ENCODE peak calls at places on chromosomes 3 and 15, in five cellular contexts. G is naive thymus-derived CD4-positive, alpha-beta T cell; E is kidney epithelial cell; C is psoas muscle; A is ovary. L is an unnamed sample. For H3K27me3, the result is how much of the 10 kb centered on the place peaks cover.

GRCh38 chr15:91473894-91474293 is 373.8 kb downstream of the SV2B start:
- DNase-seq in E (no peak), C (no peak), G (no peak), A (no peak), L (no peak)

GRCh38 chr15:51203797-51204196 is 109.1 kb upstream of the TNFAIP8L3 start:
- DNase-seq in E (no peak), C (no peak), A (no peak), G (no peak), L (no peak)

GRCh38 chr15:27025411-27026051 is 54.5 kb downstream of the GABRG3 start:
- DNase-seq in C (no peak), E (no peak), A (no peak), G (no peak), L (no peak)

GRCh38 chr15:23869391-23869790 is 182.3 kb upstream of the NDN start:
- DNase-seq in A (peak), C (peak), E (no peak), G (no peak), L (peak)

GRCh38 chr3:130963878-130964277 is 62.7 kb downstream of the ASTE1 start:
- DNase-seq in C (no peak), A (no peak), G (no peak), E (peak), L (no peak)

GRCh38 chr3:67940200-67940952 is 286.0 kb upstream of the SUCLG2 start:
- DNase-seq in E (no peak), A (no peak), G (no peak), C (no peak), L (no peak)

GRCh38 chr3:52268036-52268435 is 10.4 kb downstream of the WDR82 start:
- DNase-seq in A (no peak), G (no peak), C (no peak), E (no peak), L (no peak)

GRCh38 chr3:39183231-39184080 is 8.9 kb downstream of the XIRP1 start:
- DNase-seq in G (no peak), A (no peak), E (no peak), C (no peak), L (no peak)

GRCh38 chr3:54621181-54621580 is 306.7 kb downstream of the LRTM1 start:
- DNase-seq in C (no peak), G (no peak), E (no peak), A (no peak), L (no peak)

GRCh38 chr3:8650583-8651416 is 6.2 kb upstream of the SSUH2 start:
- DNase-seq in C (no peak), A (no peak), G (no peak), E (no peak), L (no peak)

GRCh38 chr3:61768284-61769012 is 207.1 kb downstream of the PTPRG start:
- DNase-seq in A (no peak), G (no peak), C (no peak), E (no peak), L (no peak)

GRCh38 chr3:140363801-140364200 is 314.1 kb upstream of the TRIM42 start:
- DNase-seq in G (no peak), A (peak), C (no peak), E (no peak), L (peak)

GRCh38 chr15:34754674-34755418 is at the start of gene GJD2:
- DNase-seq in C (no peak), E (no peak), G (no peak), A (no peak), L (no peak)

GRCh38 chr15:77025066-77025435 is 30.1 kb downstream of the PSTPIP1 start:
- DNase-seq in C (no peak), A (no peak), G (no peak), E (no peak), L (no peak)

GRCh38 chr15:70541511-70541910 is 221.8 kb downstream of the UACA start:
- DNase-seq in E (no peak), G (no peak), A (no peak), C (no peak), L (no peak)

GRCh38 chr3:185724761-185725160 is 100.1 kb downstream of the IGF2BP2 start:
- DNase-seq in C (no peak), A (no peak), G (no peak), E (no peak), L (no peak)

GRCh38 chr15:60620707-60621106 is 141.8 kb upstream of the ICE2 start:
- DNase-seq in A (no peak), G (no peak), C (peak), E (no peak), L (no peak)

GRCh38 chr3:101521251-101521701 is 8.3 kb upstream of the SENP7 start:
- DNase-seq in A (no peak), C (no peak), G (peak), E (no peak), L (no peak)

GRCh38 chr15:72782993-72783562 is 480 bp downstream of the ADPGK start:
- DNase-seq in E (no peak), G (peak), A (peak), C (no peak), L (peak)

GRCh38 chr3:68972358-68972979 is 40.1 kb upstream of the TAFA4 start:
- DNase-seq in C (no peak), G (peak), A (peak), E (peak), L (peak)

GRCh38 chr3:99505646-99506269 is 132.6 kb upstream of the COL8A1 start:
- DNase-seq in G (no peak), C (peak), E (no peak), A (no peak), L (peak)

GRCh38 chr3:25424238-25425013 is 3.6 kb upstream of the RARB start:
- DNase-seq in E (no peak), G (no peak), C (no peak), A (peak), L (no peak)

GRCh38 chr15:42018306-42019224 is 2.3 kb downstream of the PLA2G4E start:
- DNase-seq in A (no peak), C (peak), E (no peak), G (no peak), L (peak)
- H3K27me3 ChIP-seq in A (under half), C (under half), E (under half), G (under half), L (under half)

DNA sequence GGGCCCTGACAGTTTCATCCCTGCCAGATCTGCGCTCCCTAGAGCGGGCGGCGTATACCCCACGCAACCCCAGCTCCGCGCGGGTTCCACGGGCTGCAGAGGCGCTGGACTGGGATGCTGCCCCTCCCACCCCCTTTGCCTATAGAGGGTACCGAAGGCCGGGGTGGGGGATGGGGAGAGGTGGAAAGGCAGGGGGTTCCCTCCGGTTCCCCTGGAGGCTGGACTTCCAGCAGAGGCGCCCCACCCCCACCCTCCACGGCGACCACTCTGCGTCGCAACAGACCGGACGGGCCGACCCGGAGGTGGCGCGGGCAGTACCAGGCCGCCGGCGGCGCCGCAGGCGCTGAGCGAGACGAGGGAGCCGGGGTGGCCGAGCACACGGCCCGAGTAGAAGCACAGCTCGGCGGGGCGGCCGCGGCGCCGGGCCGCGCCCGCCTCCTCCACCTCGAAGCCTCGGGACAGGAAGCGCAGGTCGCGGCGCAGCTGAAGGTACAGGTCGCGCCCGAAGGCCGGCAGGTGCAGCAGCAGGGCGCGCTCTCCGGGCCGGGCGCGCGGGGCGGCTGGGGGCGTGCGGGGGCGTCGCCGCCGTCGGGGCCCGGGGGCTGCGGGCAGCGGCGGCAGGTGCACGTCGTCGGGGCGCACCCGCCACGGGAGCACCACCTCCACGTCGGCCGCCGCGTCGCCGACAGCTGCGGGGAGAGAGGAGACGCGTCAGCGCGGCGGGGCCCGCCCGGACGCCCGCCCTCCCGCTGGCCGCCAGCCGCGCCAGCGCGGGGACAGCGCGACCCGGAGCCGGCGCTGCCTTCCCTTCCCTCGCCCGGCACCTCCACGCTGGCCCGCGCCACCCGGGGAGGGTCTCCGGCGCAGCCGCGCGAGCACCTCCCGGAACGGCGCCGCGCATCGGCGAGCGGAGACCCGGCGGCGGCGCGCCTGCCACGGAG is 784 bp downstream of the ADAMTS17 start:
- DNase-seq in E (no peak), G (no peak), C (peak), A (peak), L (no peak)
- H3K4me3 ChIP-seq in E (peak), G (peak), C (peak), A (peak), L (peak)

DNA sequence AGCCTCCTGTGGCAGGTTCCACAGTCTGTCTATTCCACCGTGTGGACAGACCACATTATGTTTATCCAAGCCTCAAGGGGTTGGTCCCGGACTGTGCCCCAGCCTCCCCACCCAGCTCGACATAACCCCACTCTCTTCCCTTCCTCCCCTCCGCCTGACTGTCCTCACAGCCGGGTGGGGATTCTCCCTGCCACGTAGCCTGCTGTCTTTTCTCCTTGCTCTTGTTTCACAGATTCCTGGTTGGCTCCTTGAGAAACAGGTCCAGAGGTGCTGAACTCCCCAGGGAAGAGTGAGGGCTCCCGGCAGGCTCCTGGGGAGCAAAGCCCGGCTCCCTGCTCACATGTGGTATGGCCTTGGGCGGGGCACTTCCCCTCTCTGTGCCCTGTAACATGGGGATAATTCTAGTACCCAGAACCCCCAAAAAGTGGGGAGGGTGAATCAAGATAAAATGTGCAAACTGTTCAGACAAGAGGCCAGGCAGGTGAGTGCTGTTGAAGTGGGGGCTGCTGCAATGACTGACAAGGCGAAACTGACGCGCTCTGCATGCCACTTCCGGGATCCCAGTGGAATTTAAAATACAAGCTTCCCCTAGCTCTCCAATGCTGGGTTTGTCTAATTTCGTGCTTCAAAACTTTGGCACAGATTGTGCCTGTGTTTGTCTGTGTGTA is 160.4 kb upstream of the IQSEC1 start:
- DNase-seq in A (no peak), E (no peak), G (no peak), C (no peak), L (no peak)
- H3K27me3 ChIP-seq in A (under half), E (under half), G (under half), C (under half), L (half or more)

GRCh38 chr3:64520334-64520733 is 167.5 kb downstream of the ADAMTS9 start:
- DNase-seq in C (no peak), E (no peak), G (no peak), A (no peak), L (no peak)
- H3K4me3 ChIP-seq in C (peak), E (no peak), G (no peak), A (no peak), L (no peak)

GRCh38 chr3:12455740-12456139 is 28.5 kb upstream of the TSEN2 start:
- DNase-seq in G (no peak), C (no peak), E (no peak), A (no peak), L (no peak)
- H3K27me3 ChIP-seq in G (under half), C (under half), E (under half), A (under half), L (under half)

GRCh38 chr15:55742927-55743614 is at the start of gene PRTG:
- DNase-seq in C (peak), A (peak), G (no peak), E (peak), L (peak)

GRCh38 chr15:55740981-55741591 is 1.9 kb downstream of the PRTG start:
- DNase-seq in E (no peak), G (no peak), A (no peak), C (no peak), L (no peak)

GRCh38 chr15:55741592-55742497 is 1.1 kb downstream of the PRTG start:
- DNase-seq in E (no peak), G (no peak), C (peak), A (peak), L (no peak)

GRCh38 chr15:55743615-55743978 is 645 bp upstream of the PRTG start:
- DNase-seq in E (no peak), A (no peak), C (no peak), G (no peak), L (no peak)

GRCh38 chr15:55742498-55742926 is 440 bp downstream of the PRTG start:
- DNase-seq in G (no peak), C (peak), E (no peak), A (peak), L (peak)
- H3K4me3 ChIP-seq in G (peak), C (peak), E (peak), A (peak), L (peak)

GRCh38 chr15:42143866-42144625 is 12.4 kb downstream of the PLA2G4F start:
- DNase-seq in G (no peak), C (no peak), E (no peak), A (no peak), L (no peak)

GRCh38 chr15:42144841-42145375 is 11.5 kb downstream of the PLA2G4F start:
- DNase-seq in G (no peak), A (no peak), C (no peak), E (no peak), L (no peak)

GRCh38 chr15:42146551-42147430 is 9.6 kb downstream of the PLA2G4F start:
- DNase-seq in C (no peak), E (no peak), A (no peak), G (no peak), L (no peak)

GRCh38 chr15:42147431-42147735 is 9.1 kb downstream of the PLA2G4F start:
- DNase-seq in A (no peak), G (no peak), E (no peak), C (no peak), L (no peak)

DNA sequence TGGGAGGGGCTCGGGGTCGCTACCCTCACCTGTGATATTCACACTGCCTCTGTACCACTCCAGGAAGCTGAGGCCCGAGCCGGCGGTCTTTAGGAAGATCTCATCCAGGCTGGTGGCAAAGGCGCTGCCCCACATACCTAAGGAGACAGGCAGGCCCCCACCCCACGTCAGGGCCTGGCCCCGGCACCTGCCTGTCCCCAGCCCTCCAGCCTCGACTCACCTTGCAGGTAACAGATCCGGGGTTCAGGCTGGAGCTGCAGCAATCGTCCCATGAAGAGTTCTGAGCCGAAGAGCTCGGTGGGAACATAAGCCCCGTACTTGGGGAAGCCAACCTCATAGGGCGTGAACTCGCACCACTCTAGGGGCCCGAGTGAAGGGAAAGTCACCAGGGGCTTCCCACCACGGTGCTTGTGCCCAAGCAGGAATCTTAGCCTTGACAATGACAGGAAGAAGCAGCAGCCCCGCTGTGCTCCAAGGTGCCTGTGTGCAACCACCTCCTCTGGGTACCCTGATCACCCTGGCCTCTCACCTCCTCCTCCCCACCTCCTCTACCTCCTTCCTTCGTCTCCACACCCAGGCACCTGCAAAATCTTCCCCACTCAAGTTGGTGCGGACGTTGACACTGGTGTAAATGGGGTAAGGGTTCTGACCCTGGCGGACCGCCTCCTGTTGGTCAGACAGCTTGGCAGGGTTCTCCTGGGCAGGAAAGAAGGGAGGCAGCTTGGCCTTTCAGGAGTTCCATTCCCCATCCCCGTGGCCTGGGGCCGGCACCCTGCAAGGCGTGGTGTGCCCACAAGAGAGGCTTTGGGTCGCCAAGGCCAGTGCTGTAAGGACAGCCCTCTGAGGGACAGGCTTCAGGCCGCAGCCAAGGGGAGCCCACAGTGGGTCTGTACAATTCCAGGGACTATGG is 10.6 kb downstream of the PLA2G4F start:
- DNase-seq in G (no peak), A (no peak), E (no peak), C (no peak), L (no peak)
- H3K27me3 ChIP-seq in G (under half), A (under half), E (under half), C (under half), L (under half)